ENCODE peak calls at places on chromosomes 11 and 22, in nine cellular contexts. One of them, this sample, is unnamed.

GRCh38 chr11:38593649-38594048 is 1995.6 kb upstream of the RAG2 start:
- DNase-seq in coronary artery: no peak
- DNase-seq in stomach: no peak
- DNase-seq in astrocyte: peak
- DNase-seq in A549: no peak
- DNase-seq in pancreas: no peak
- DNase-seq in heart left ventricle: no peak
- DNase-seq in lower lobe of right lung: no peak
- DNase-seq in spleen: no peak
- DNase-seq in this sample: no peak

GRCh38 chr11:43920598-43921419 is 21.6 kb upstream of the C11orf96 start:
- DNase-seq in spleen: no peak
- DNase-seq in heart left ventricle: peak
- DNase-seq in coronary artery: peak
- DNase-seq in astrocyte: peak
- DNase-seq in lower lobe of right lung: no peak
- DNase-seq in pancreas: peak
- DNase-seq in A549: peak
- DNase-seq in stomach: peak
- DNase-seq in this sample: peak

GRCh38 chr11:47997063-47998053 is 17.0 kb downstream of the PTPRJ start:
- DNase-seq in spleen: peak
- DNase-seq in heart left ventricle: no peak
- DNase-seq in coronary artery: no peak
- DNase-seq in pancreas: no peak
- DNase-seq in astrocyte: no peak
- DNase-seq in lower lobe of right lung: no peak
- DNase-seq in A549: no peak
- DNase-seq in stomach: no peak
- DNase-seq in this sample: no peak

GRCh38 chr11:15742626-15743243 is 613.6 kb downstream of the SOX6 start:
- DNase-seq in stomach: no peak
- DNase-seq in lower lobe of right lung: no peak
- DNase-seq in coronary artery: no peak
- DNase-seq in heart left ventricle: no peak
- DNase-seq in A549: no peak
- DNase-seq in pancreas: no peak
- DNase-seq in spleen: no peak
- DNase-seq in astrocyte: peak
- DNase-seq in this sample: no peak

GRCh38 chr11:8168485-8169257 is at the start of gene RIC3:
- DNase-seq in astrocyte: no peak
- DNase-seq in spleen: peak
- DNase-seq in heart left ventricle: peak
- DNase-seq in lower lobe of right lung: peak
- DNase-seq in coronary artery: no peak
- DNase-seq in stomach: peak
- DNase-seq in pancreas: peak
- DNase-seq in A549: no peak
- DNase-seq in this sample: no peak

GRCh38 chr11:83147895-83148294 is 9.0 kb upstream of the PCF11 start:
- DNase-seq in heart left ventricle: no peak
- DNase-seq in astrocyte: no peak
- DNase-seq in coronary artery: no peak
- DNase-seq in spleen: no peak
- DNase-seq in lower lobe of right lung: no peak
- DNase-seq in stomach: no peak
- DNase-seq in pancreas: no peak
- DNase-seq in A549: no peak
- DNase-seq in this sample: no peak

GRCh38 chr11:115552773-115553438 is 48.7 kb upstream of the CADM1 start:
- DNase-seq in A549: no peak
- DNase-seq in coronary artery: no peak
- DNase-seq in stomach: no peak
- DNase-seq in pancreas: no peak
- DNase-seq in astrocyte: no peak
- DNase-seq in spleen: no peak
- DNase-seq in heart left ventricle: no peak
- DNase-seq in lower lobe of right lung: no peak
- DNase-seq in this sample: no peak

GRCh38 chr11:2151500-2152257 is 9.3 kb downstream of the INS start:
- DNase-seq in A549: peak
- DNase-seq in stomach: peak
- DNase-seq in pancreas: peak
- DNase-seq in astrocyte: peak
- DNase-seq in lower lobe of right lung: peak
- DNase-seq in coronary artery: no peak
- DNase-seq in spleen: peak
- DNase-seq in heart left ventricle: peak
- DNase-seq in this sample: peak

GRCh38 chr11:11538277-11538960 is 83.4 kb downstream of the GALNT18 start:
- DNase-seq in spleen: no peak
- DNase-seq in A549: no peak
- DNase-seq in stomach: no peak
- DNase-seq in coronary artery: no peak
- DNase-seq in astrocyte: no peak
- DNase-seq in lower lobe of right lung: no peak
- DNase-seq in pancreas: peak
- DNase-seq in heart left ventricle: peak
- DNase-seq in this sample: no peak

GRCh38 chr11:119315139-119316016 is 1.6 kb downstream of the MCAM start:
- DNase-seq in lower lobe of right lung: no peak
- DNase-seq in heart left ventricle: peak
- DNase-seq in coronary artery: no peak
- DNase-seq in A549: no peak
- DNase-seq in astrocyte: no peak
- DNase-seq in stomach: no peak
- DNase-seq in spleen: peak
- DNase-seq in pancreas: peak
- DNase-seq in this sample: no peak

GRCh38 chr11:112366777-112367176 is 106.1 kb upstream of the PLET1 start:
- DNase-seq in pancreas: no peak
- DNase-seq in lower lobe of right lung: no peak
- DNase-seq in A549: no peak
- DNase-seq in stomach: no peak
- DNase-seq in spleen: no peak
- DNase-seq in astrocyte: no peak
- DNase-seq in coronary artery: no peak
- DNase-seq in heart left ventricle: no peak
- DNase-seq in this sample: no peak

GRCh38 chr11:96260526-96260925 is 82.5 kb downstream of the MAML2 start:
- DNase-seq in pancreas: no peak
- DNase-seq in stomach: no peak
- DNase-seq in astrocyte: no peak
- DNase-seq in spleen: no peak
- DNase-seq in A549: no peak
- DNase-seq in lower lobe of right lung: no peak
- DNase-seq in heart left ventricle: no peak
- DNase-seq in coronary artery: no peak
- DNase-seq in this sample: no peak

GRCh38 chr11:134742228-134742612 is 330.2 kb upstream of the B3GAT1 start:
- DNase-seq in A549: no peak
- DNase-seq in lower lobe of right lung: no peak
- DNase-seq in heart left ventricle: no peak
- DNase-seq in coronary artery: no peak
- DNase-seq in astrocyte: peak
- DNase-seq in stomach: no peak
- DNase-seq in pancreas: no peak
- DNase-seq in spleen: peak
- DNase-seq in this sample: no peak

GRCh38 chr11:36056160-36056751 is 112.4 kb downstream of the LDLRAD3 start:
- DNase-seq in astrocyte: no peak
- DNase-seq in coronary artery: no peak
- DNase-seq in spleen: no peak
- DNase-seq in A549: peak
- DNase-seq in stomach: no peak
- DNase-seq in heart left ventricle: no peak
- DNase-seq in pancreas: peak
- DNase-seq in lower lobe of right lung: no peak
- DNase-seq in this sample: no peak

GRCh38 chr11:12592283-12592682 is 81.9 kb upstream of the TEAD1 start:
- DNase-seq in heart left ventricle: no peak
- DNase-seq in stomach: no peak
- DNase-seq in astrocyte: no peak
- DNase-seq in pancreas: no peak
- DNase-seq in A549: no peak
- DNase-seq in lower lobe of right lung: no peak
- DNase-seq in coronary artery: no peak
- DNase-seq in spleen: no peak
- DNase-seq in this sample: no peak

GRCh38 chr11:1822648-1823375 is 12.0 kb upstream of the SYT8 start:
- DNase-seq in astrocyte: no peak
- DNase-seq in A549: no peak
- DNase-seq in spleen: no peak
- DNase-seq in lower lobe of right lung: no peak
- DNase-seq in stomach: no peak
- DNase-seq in pancreas: no peak
- DNase-seq in heart left ventricle: no peak
- DNase-seq in coronary artery: no peak
- DNase-seq in this sample: no peak

GRCh38 chr11:109405671-109406070 is 16.3 kb upstream of the C11orf87 start:
- DNase-seq in coronary artery: no peak
- DNase-seq in pancreas: no peak
- DNase-seq in astrocyte: peak
- DNase-seq in A549: no peak
- DNase-seq in lower lobe of right lung: no peak
- DNase-seq in stomach: no peak
- DNase-seq in heart left ventricle: no peak
- DNase-seq in spleen: no peak
- DNase-seq in this sample: no peak

GRCh38 chr11:46677991-46678740 is 22.3 kb downstream of the ARHGAP1 start:
- DNase-seq in pancreas: no peak
- DNase-seq in heart left ventricle: no peak
- DNase-seq in coronary artery: no peak
- DNase-seq in A549: no peak
- DNase-seq in astrocyte: no peak
- DNase-seq in lower lobe of right lung: no peak
- DNase-seq in stomach: no peak
- DNase-seq in spleen: peak
- DNase-seq in this sample: no peak
- TF ChIP-seq CTCF in pancreas: no peak
- TF ChIP-seq CTCF in heart left ventricle: no peak
- TF ChIP-seq CTCF in coronary artery: no peak
- TF ChIP-seq CTCF in A549: no peak
- TF ChIP-seq CTCF in astrocyte: no peak
- TF ChIP-seq CTCF in lower lobe of right lung: no peak
- TF ChIP-seq CTCF in stomach: no peak
- TF ChIP-seq CTCF in spleen: no peak
- TF ChIP-seq CTCF in this sample: no peak

DNA sequence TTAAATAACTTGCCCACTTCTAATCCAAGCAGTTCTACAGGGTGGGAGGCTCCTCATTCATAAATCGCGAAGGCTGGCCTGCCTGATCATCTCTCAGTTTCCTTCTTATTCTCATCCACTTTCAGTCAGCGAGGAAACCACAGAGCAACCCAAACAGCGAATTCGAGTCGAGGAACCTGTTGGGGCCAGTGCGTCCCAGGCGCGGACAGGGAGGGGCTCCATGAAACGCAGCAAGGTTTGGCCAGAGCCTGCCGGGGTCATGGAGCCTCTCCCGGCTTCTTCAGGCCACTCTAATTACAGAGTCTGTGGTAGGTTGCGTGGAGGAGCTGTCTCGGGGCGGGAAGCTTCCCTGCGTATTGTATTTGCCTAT is 741 bp upstream of the NAV2 start:
- DNase-seq in stomach: no peak
- DNase-seq in coronary artery: no peak
- DNase-seq in heart left ventricle: no peak
- DNase-seq in astrocyte: no peak
- DNase-seq in A549: no peak
- DNase-seq in spleen: no peak
- DNase-seq in pancreas: no peak
- DNase-seq in lower lobe of right lung: peak
- DNase-seq in this sample: no peak
- H3K27ac ChIP-seq in stomach: peak
- H3K27ac ChIP-seq in coronary artery: peak
- H3K27ac ChIP-seq in heart left ventricle: peak
- H3K27ac ChIP-seq in astrocyte: peak
- H3K27ac ChIP-seq in A549: peak
- H3K27ac ChIP-seq in spleen: peak
- H3K27ac ChIP-seq in pancreas: peak
- H3K27ac ChIP-seq in lower lobe of right lung: peak
- H3K27ac ChIP-seq in this sample: peak

DNA sequence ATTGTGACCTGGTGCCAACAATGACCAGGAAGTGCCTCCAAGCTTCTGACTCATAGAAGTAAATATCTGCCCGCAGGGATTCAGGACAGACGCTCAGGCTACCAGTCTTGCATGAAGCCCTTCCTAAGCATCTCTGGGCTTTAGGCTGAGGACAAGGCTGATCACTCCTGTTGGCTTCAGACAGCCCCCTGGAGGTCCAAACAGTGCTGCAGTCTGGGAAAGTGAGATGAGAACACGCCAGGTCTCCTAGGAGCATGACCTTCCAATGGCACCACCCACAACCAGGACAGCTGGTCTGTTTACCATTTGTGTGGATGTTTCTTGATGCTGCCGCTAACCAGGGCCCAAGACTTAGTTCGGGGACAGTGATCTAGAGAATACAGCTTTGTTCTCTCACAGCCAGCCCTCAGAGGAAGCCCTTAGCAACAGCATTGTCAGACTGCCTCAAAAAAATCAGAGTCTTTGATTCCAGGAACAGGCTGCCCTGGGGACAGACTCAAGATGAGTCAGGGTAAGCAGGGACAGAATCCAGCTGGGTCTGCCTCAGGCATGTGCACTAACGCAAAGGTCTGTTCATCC is 111.2 kb downstream of the ZNF280B start:
- DNase-seq in spleen: no peak
- DNase-seq in pancreas: peak
- DNase-seq in lower lobe of right lung: no peak
- DNase-seq in heart left ventricle: peak
- DNase-seq in stomach: no peak
- DNase-seq in astrocyte: peak
- DNase-seq in coronary artery: no peak
- DNase-seq in A549: peak
- DNase-seq in this sample: no peak
- TF ChIP-seq CTCF in spleen: no peak
- TF ChIP-seq CTCF in pancreas: no peak
- TF ChIP-seq CTCF in lower lobe of right lung: no peak
- TF ChIP-seq CTCF in heart left ventricle: peak
- TF ChIP-seq CTCF in stomach: no peak
- TF ChIP-seq CTCF in astrocyte: no peak
- TF ChIP-seq CTCF in coronary artery: no peak
- TF ChIP-seq CTCF in A549: peak
- TF ChIP-seq CTCF in this sample: no peak

DNA sequence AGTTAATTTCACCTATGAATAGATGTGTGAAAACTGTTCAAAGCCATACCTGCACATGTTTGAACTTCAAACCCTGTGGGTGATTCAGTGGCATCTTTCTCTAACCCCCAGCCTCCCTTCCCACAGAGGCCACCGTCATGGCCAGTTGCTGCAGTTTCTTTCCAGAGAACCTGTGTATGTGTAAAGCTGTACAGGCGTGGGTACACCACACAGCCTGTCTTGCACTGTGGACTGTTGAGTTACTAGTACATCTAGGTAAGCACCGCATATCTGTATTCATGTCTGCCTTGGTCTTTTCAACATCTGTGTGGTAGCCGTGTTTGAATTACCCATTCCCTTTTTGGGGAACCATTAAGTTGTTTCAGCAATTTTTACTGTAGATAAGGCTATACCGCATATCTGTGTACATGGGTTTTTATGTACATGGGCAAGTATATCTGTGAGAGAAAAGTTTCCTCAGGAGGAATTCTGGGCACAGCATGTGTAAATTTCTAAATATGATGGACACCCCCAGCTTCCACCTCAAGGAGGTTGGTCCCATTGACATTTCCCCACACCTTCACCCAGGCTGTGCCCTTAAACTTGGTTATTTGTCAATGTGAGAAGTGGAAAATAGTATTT is 13.9 kb downstream of the NEAT1 start:
- DNase-seq in lower lobe of right lung: no peak
- DNase-seq in astrocyte: no peak
- DNase-seq in heart left ventricle: no peak
- DNase-seq in stomach: peak
- DNase-seq in spleen: no peak
- DNase-seq in pancreas: no peak
- DNase-seq in coronary artery: peak
- DNase-seq in A549: no peak
- DNase-seq in this sample: no peak
- H3K27ac ChIP-seq in lower lobe of right lung: peak
- H3K27ac ChIP-seq in astrocyte: peak
- H3K27ac ChIP-seq in heart left ventricle: peak
- H3K27ac ChIP-seq in stomach: peak
- H3K27ac ChIP-seq in spleen: peak
- H3K27ac ChIP-seq in pancreas: no peak
- H3K27ac ChIP-seq in coronary artery: peak
- H3K27ac ChIP-seq in A549: peak
- H3K27ac ChIP-seq in this sample: no peak